ENCODE peak calls at places on chromosomes 11 and 22, in seven cellular contexts. D is kidney glomerular epithelial cell; Z is breast epithelium; G is stimulated activated CD4-positive, alpha-beta T cell treated with anti-CD3 and anti-CD28 coated beads, Interleukin-4, amount 100 ng/mL, for 4 hours; A is activated CD4-positive, alpha-beta T cell treated with anti-CD3 and anti-CD28 coated beads for 24 hours; C is effector memory CD4-positive, alpha-beta T cell; V is WTC11. B is an unnamed sample.

GRCh38 chr11:117523680-117524079 is 196.0 kb downstream of the CEP164 start:
- DNase-seq in D (peak), Z (no peak), G (no peak), A (no peak), C (no peak), V (no peak), B (no peak)

GRCh38 chr11:74849525-74850391 is 99.1 kb downstream of the XRRA1 start:
- DNase-seq in D (no peak), Z (no peak), G (no peak), A (no peak), C (no peak), V (peak), B (no peak)

GRCh38 chr22:18044548-18045271 is 20.3 kb upstream of the MICAL3 start:
- DNase-seq in D (no peak), Z (no peak), G (no peak), A (no peak), C (no peak), V (no peak), B (no peak)

GRCh38 chr22:44309137-44309536 is 3.6 kb downstream of the SHISAL1 start:
- DNase-seq in D (peak), Z (no peak), G (no peak), A (no peak), C (no peak), V (no peak), B (peak)

GRCh38 chr11:110081462-110082233 is 11.5 kb upstream of the ZC3H12C start:
- DNase-seq in D (no peak), Z (no peak), G (no peak), A (no peak), C (no peak), V (no peak), B (no peak)

GRCh38 chr22:36546932-36547331 is 18.0 kb upstream of the EIF3D start:
- DNase-seq in D (peak), Z (no peak), G (no peak), A (no peak), C (no peak), V (no peak), B (no peak)

GRCh38 chr22:23820748-23821211 is 18.0 kb downstream of the DERL3 start:
- DNase-seq in D (no peak), Z (no peak), G (no peak), A (no peak), C (no peak), V (no peak), B (no peak)

GRCh38 chr11:20015101-20015500 is 145.2 kb downstream of the DBX1 start:
- DNase-seq in D (no peak), Z (no peak), G (no peak), A (no peak), C (no peak), V (no peak), B (no peak)

GRCh38 chr22:27488456-27489224 is 312.9 kb downstream of the MN1 start:
- DNase-seq in D (no peak), Z (no peak), G (no peak), A (no peak), C (no peak), V (no peak), B (no peak)

GRCh38 chr22:38069372-38070249 is 12.4 kb downstream of the PICK1 start:
- DNase-seq in D (no peak), Z (no peak), G (no peak), A (no peak), C (no peak), V (peak), B (no peak)

GRCh38 chr11:68934666-68935065 is 31.0 kb downstream of the IGHMBP2 start:
- DNase-seq in D (no peak), Z (no peak), G (no peak), A (no peak), C (no peak), V (no peak), B (no peak)